ENCODE peak calls at places on chromosome 21, in eight cellular contexts. One of them, this sample, is unnamed. For H3K9me3, the result is how much of the 10 kb centered on the place peaks cover.

GRCh38 chr21:38955495-38955894 is 149.8 kb downstream of the ETS2 start:
- DNase-seq in sigmoid colon: no peak
- DNase-seq in mucosa of descending colon: peak
- DNase-seq in right atrium auricular region: no peak
- DNase-seq in SK-N-SH: no peak
- DNase-seq in small intestine: peak
- DNase-seq in OCI-LY7: no peak
- DNase-seq in tibial artery: no peak
- DNase-seq in this sample: no peak

GRCh38 chr21:22813201-22813600 is 1815.0 kb downstream of the NCAM2 start:
- DNase-seq in SK-N-SH: no peak
- DNase-seq in small intestine: no peak
- DNase-seq in mucosa of descending colon: no peak
- DNase-seq in right atrium auricular region: no peak
- DNase-seq in sigmoid colon: no peak
- DNase-seq in tibial artery: no peak
- DNase-seq in OCI-LY7: no peak
- DNase-seq in this sample: no peak

GRCh38 chr21:45163413-45164123 is 89.2 kb downstream of the ADARB1 start:
- DNase-seq in SK-N-SH: no peak
- DNase-seq in mucosa of descending colon: no peak
- DNase-seq in OCI-LY7: no peak
- DNase-seq in small intestine: no peak
- DNase-seq in sigmoid colon: peak
- DNase-seq in right atrium auricular region: no peak
- DNase-seq in tibial artery: no peak
- DNase-seq in this sample: no peak

GRCh38 chr21:40997831-40998230 is 150.9 kb upstream of the DSCAM start:
- DNase-seq in sigmoid colon: no peak
- DNase-seq in OCI-LY7: no peak
- DNase-seq in small intestine: no peak
- DNase-seq in SK-N-SH: no peak
- DNase-seq in tibial artery: no peak
- DNase-seq in mucosa of descending colon: no peak
- DNase-seq in right atrium auricular region: no peak
- DNase-seq in this sample: no peak

GRCh38 chr21:33217168-33217567 is 12.6 kb upstream of the IFNAR2 start:
- DNase-seq in right atrium auricular region: no peak
- DNase-seq in tibial artery: no peak
- DNase-seq in SK-N-SH: no peak
- DNase-seq in OCI-LY7: no peak
- DNase-seq in mucosa of descending colon: no peak
- DNase-seq in small intestine: no peak
- DNase-seq in sigmoid colon: no peak
- DNase-seq in this sample: no peak

GRCh38 chr21:45153358-45154318 is 79.3 kb downstream of the ADARB1 start:
- DNase-seq in right atrium auricular region: peak
- DNase-seq in tibial artery: no peak
- DNase-seq in SK-N-SH: no peak
- DNase-seq in mucosa of descending colon: no peak
- DNase-seq in OCI-LY7: peak
- DNase-seq in small intestine: peak
- DNase-seq in sigmoid colon: peak
- DNase-seq in this sample: no peak

GRCh38 chr21:45513741-45514310 is 28.4 kb downstream of the SLC19A1 start:
- DNase-seq in small intestine: no peak
- DNase-seq in tibial artery: peak
- DNase-seq in sigmoid colon: peak
- DNase-seq in OCI-LY7: no peak
- DNase-seq in mucosa of descending colon: no peak
- DNase-seq in right atrium auricular region: no peak
- DNase-seq in SK-N-SH: no peak
- DNase-seq in this sample: no peak

GRCh38 chr21:46422636-46423241 is 36.0 kb upstream of the DIP2A start:
- DNase-seq in right atrium auricular region: no peak
- DNase-seq in mucosa of descending colon: no peak
- DNase-seq in SK-N-SH: no peak
- DNase-seq in sigmoid colon: no peak
- DNase-seq in small intestine: no peak
- DNase-seq in OCI-LY7: no peak
- DNase-seq in tibial artery: no peak
- DNase-seq in this sample: no peak

GRCh38 chr21:43918385-43918947 is 53.4 kb downstream of the AGPAT3 start:
- DNase-seq in tibial artery: no peak
- DNase-seq in mucosa of descending colon: no peak
- DNase-seq in OCI-LY7: no peak
- DNase-seq in SK-N-SH: no peak
- DNase-seq in right atrium auricular region: no peak
- DNase-seq in small intestine: no peak
- DNase-seq in sigmoid colon: peak
- DNase-seq in this sample: no peak

GRCh38 chr21:35211767-35212166 is 162.7 kb upstream of the RUNX1 start:
- DNase-seq in small intestine: no peak
- DNase-seq in mucosa of descending colon: no peak
- DNase-seq in sigmoid colon: no peak
- DNase-seq in SK-N-SH: no peak
- DNase-seq in OCI-LY7: no peak
- DNase-seq in right atrium auricular region: no peak
- DNase-seq in tibial artery: no peak
- DNase-seq in this sample: no peak

GRCh38 chr21:36186506-36187399 is 30.1 kb downstream of the DOP1B start:
- DNase-seq in right atrium auricular region: no peak
- DNase-seq in mucosa of descending colon: peak
- DNase-seq in small intestine: peak
- DNase-seq in SK-N-SH: no peak
- DNase-seq in tibial artery: no peak
- DNase-seq in sigmoid colon: no peak
- DNase-seq in OCI-LY7: no peak
- DNase-seq in this sample: no peak

GRCh38 chr21:17602874-17603273 is 9.8 kb downstream of the BTG3 start:
- DNase-seq in tibial artery: no peak
- DNase-seq in mucosa of descending colon: no peak
- DNase-seq in OCI-LY7: no peak
- DNase-seq in SK-N-SH: no peak
- DNase-seq in small intestine: no peak
- DNase-seq in sigmoid colon: no peak
- DNase-seq in right atrium auricular region: no peak
- DNase-seq in this sample: no peak

GRCh38 chr21:45854702-45855247 is 126.8 kb upstream of the COL6A1 start:
- DNase-seq in right atrium auricular region: no peak
- DNase-seq in mucosa of descending colon: no peak
- DNase-seq in sigmoid colon: no peak
- DNase-seq in OCI-LY7: no peak
- DNase-seq in small intestine: no peak
- DNase-seq in SK-N-SH: no peak
- DNase-seq in tibial artery: no peak
- DNase-seq in this sample: no peak

GRCh38 chr21:23463365-23463764 is 2143.9 kb downstream of the MRPL39 start:
- DNase-seq in right atrium auricular region: no peak
- DNase-seq in mucosa of descending colon: no peak
- DNase-seq in small intestine: no peak
- DNase-seq in OCI-LY7: no peak
- DNase-seq in sigmoid colon: no peak
- DNase-seq in SK-N-SH: no peak
- DNase-seq in tibial artery: no peak
- DNase-seq in this sample: no peak

GRCh38 chr21:35294231-35294898 is 245.3 kb upstream of the RUNX1 start:
- DNase-seq in right atrium auricular region: no peak
- DNase-seq in mucosa of descending colon: peak
- DNase-seq in sigmoid colon: no peak
- DNase-seq in SK-N-SH: no peak
- DNase-seq in tibial artery: no peak
- DNase-seq in OCI-LY7: no peak
- DNase-seq in small intestine: peak
- DNase-seq in this sample: no peak

GRCh38 chr21:10640446-10640845 is 119.1 kb downstream of the TPTE start:
- DNase-seq in SK-N-SH: no peak
- DNase-seq in small intestine: no peak
- DNase-seq in sigmoid colon: no peak
- DNase-seq in tibial artery: no peak
- DNase-seq in mucosa of descending colon: no peak
- DNase-seq in right atrium auricular region: no peak
- DNase-seq in OCI-LY7: no peak
- DNase-seq in this sample: no peak

GRCh38 chr21:45146301-45146700 is 71.9 kb downstream of the ADARB1 start:
- DNase-seq in right atrium auricular region: peak
- DNase-seq in mucosa of descending colon: no peak
- DNase-seq in SK-N-SH: no peak
- DNase-seq in tibial artery: peak
- DNase-seq in OCI-LY7: no peak
- DNase-seq in small intestine: no peak
- DNase-seq in sigmoid colon: peak
- DNase-seq in this sample: no peak

GRCh38 chr21:34074283-34075098 is 1.1 kb downstream of the MRPS6 start:
- DNase-seq in right atrium auricular region: no peak
- DNase-seq in small intestine: peak
- DNase-seq in mucosa of descending colon: peak
- DNase-seq in SK-N-SH: peak
- DNase-seq in sigmoid colon: no peak
- DNase-seq in OCI-LY7: peak
- DNase-seq in tibial artery: no peak
- DNase-seq in this sample: no peak

GRCh38 chr21:45017376-45017960 is 56.9 kb upstream of the ADARB1 start:
- DNase-seq in tibial artery: peak
- DNase-seq in right atrium auricular region: no peak
- DNase-seq in mucosa of descending colon: no peak
- DNase-seq in small intestine: no peak
- DNase-seq in sigmoid colon: no peak
- DNase-seq in OCI-LY7: no peak
- DNase-seq in SK-N-SH: no peak
- DNase-seq in this sample: no peak

GRCh38 chr21:43824883-43825609 is 35.7 kb downstream of the RRP1 start:
- DNase-seq in OCI-LY7: no peak
- DNase-seq in right atrium auricular region: no peak
- DNase-seq in tibial artery: no peak
- DNase-seq in SK-N-SH: peak
- DNase-seq in small intestine: peak
- DNase-seq in sigmoid colon: peak
- DNase-seq in mucosa of descending colon: no peak
- DNase-seq in this sample: no peak

GRCh38 chr21:42722808-42723470 is 69.5 kb downstream of the PDE9A start:
- DNase-seq in OCI-LY7: no peak
- DNase-seq in sigmoid colon: no peak
- DNase-seq in SK-N-SH: no peak
- DNase-seq in right atrium auricular region: no peak
- DNase-seq in mucosa of descending colon: peak
- DNase-seq in small intestine: peak
- DNase-seq in tibial artery: no peak
- DNase-seq in this sample: no peak

DNA sequence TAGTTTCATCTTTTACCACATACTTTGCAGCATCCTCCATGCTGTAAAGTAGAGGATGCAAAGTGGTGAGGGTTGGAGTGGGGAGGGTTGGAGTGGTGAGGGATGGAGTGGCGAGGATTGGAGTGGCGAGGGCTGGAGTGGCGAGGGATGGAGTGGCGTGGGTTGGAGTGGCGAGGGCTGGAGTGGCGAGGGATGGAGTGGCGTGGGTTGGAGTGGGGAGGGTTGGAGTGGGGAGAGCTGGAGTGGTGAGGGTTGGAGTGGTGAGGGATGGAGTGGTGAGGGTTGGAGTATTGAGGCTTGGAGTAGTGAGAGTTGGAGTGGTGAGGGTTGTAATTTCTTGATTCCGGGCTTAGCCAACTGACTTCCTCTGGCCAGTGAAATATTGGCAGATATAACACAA is 618.3 kb downstream of the MRPL39 start:
- DNase-seq in right atrium auricular region: no peak
- DNase-seq in tibial artery: no peak
- DNase-seq in mucosa of descending colon: no peak
- DNase-seq in OCI-LY7: no peak
- DNase-seq in SK-N-SH: no peak
- DNase-seq in small intestine: no peak
- DNase-seq in sigmoid colon: no peak
- DNase-seq in this sample: no peak
- H3K9me3 ChIP-seq in right atrium auricular region: under half
- H3K9me3 ChIP-seq in tibial artery: under half
- H3K9me3 ChIP-seq in mucosa of descending colon: under half
- H3K9me3 ChIP-seq in OCI-LY7: under half
- H3K9me3 ChIP-seq in SK-N-SH: under half
- H3K9me3 ChIP-seq in small intestine: under half
- H3K9me3 ChIP-seq in sigmoid colon: under half
- H3K9me3 ChIP-seq in this sample: under half

GRCh38 chr21:31873275-31873695 is 465 bp downstream of the HUNK start:
- DNase-seq in OCI-LY7: no peak
- DNase-seq in right atrium auricular region: no peak
- DNase-seq in sigmoid colon: no peak
- DNase-seq in SK-N-SH: peak
- DNase-seq in tibial artery: no peak
- DNase-seq in small intestine: no peak
- DNase-seq in mucosa of descending colon: peak
- DNase-seq in this sample: peak
- H3K4me3 ChIP-seq in OCI-LY7: peak
- H3K4me3 ChIP-seq in right atrium auricular region: peak
- H3K4me3 ChIP-seq in sigmoid colon: peak
- H3K4me3 ChIP-seq in SK-N-SH: peak
- H3K4me3 ChIP-seq in tibial artery: peak
- H3K4me3 ChIP-seq in small intestine: peak
- H3K4me3 ChIP-seq in mucosa of descending colon: peak
- H3K4me3 ChIP-seq in this sample: peak

GRCh38 chr21:18760247-18760646 is 356.7 kb upstream of the TMPRSS15 start:
- DNase-seq in SK-N-SH: no peak
- DNase-seq in tibial artery: no peak
- DNase-seq in mucosa of descending colon: no peak
- DNase-seq in small intestine: no peak
- DNase-seq in right atrium auricular region: no peak
- DNase-seq in sigmoid colon: no peak
- DNase-seq in OCI-LY7: no peak
- DNase-seq in this sample: no peak
- H3K9me3 ChIP-seq in SK-N-SH: under half
- H3K9me3 ChIP-seq in tibial artery: under half
- H3K9me3 ChIP-seq in mucosa of descending colon: under half
- H3K9me3 ChIP-seq in small intestine: under half
- H3K9me3 ChIP-seq in right atrium auricular region: under half
- H3K9me3 ChIP-seq in sigmoid colon: under half
- H3K9me3 ChIP-seq in OCI-LY7: under half
- H3K9me3 ChIP-seq in this sample: under half

GRCh38 chr21:31557956-31558838 is 101.3 kb upstream of the SOD1 start:
- DNase-seq in small intestine: no peak
- DNase-seq in SK-N-SH: peak
- DNase-seq in OCI-LY7: peak
- DNase-seq in tibial artery: no peak
- DNase-seq in right atrium auricular region: no peak
- DNase-seq in mucosa of descending colon: peak
- DNase-seq in sigmoid colon: no peak
- DNase-seq in this sample: peak

GRCh38 chr21:31560479-31560878 is 99.0 kb upstream of the SOD1 start:
- DNase-seq in SK-N-SH: no peak
- DNase-seq in OCI-LY7: no peak
- DNase-seq in right atrium auricular region: no peak
- DNase-seq in tibial artery: no peak
- DNase-seq in small intestine: no peak
- DNase-seq in sigmoid colon: no peak
- DNase-seq in mucosa of descending colon: no peak
- DNase-seq in this sample: no peak

GRCh38 chr21:31557421-31557955 is 102.0 kb upstream of the SOD1 start:
- DNase-seq in tibial artery: no peak
- DNase-seq in mucosa of descending colon: no peak
- DNase-seq in sigmoid colon: no peak
- DNase-seq in SK-N-SH: peak
- DNase-seq in OCI-LY7: no peak
- DNase-seq in small intestine: no peak
- DNase-seq in right atrium auricular region: no peak
- DNase-seq in this sample: peak

GRCh38 chr21:31559368-31560119 is 99.9 kb upstream of the SOD1 start:
- DNase-seq in tibial artery: peak
- DNase-seq in SK-N-SH: peak
- DNase-seq in OCI-LY7: peak
- DNase-seq in sigmoid colon: peak
- DNase-seq in mucosa of descending colon: peak
- DNase-seq in right atrium auricular region: peak
- DNase-seq in small intestine: peak
- DNase-seq in this sample: peak

GRCh38 chr21:31558839-31559367 is 100.6 kb upstream of the SOD1 start:
- DNase-seq in sigmoid colon: peak
- DNase-seq in small intestine: peak
- DNase-seq in OCI-LY7: peak
- DNase-seq in right atrium auricular region: peak
- DNase-seq in mucosa of descending colon: peak
- DNase-seq in tibial artery: no peak
- DNase-seq in SK-N-SH: peak
- DNase-seq in this sample: peak
- H3K4me3 ChIP-seq in sigmoid colon: peak
- H3K4me3 ChIP-seq in small intestine: peak
- H3K4me3 ChIP-seq in OCI-LY7: peak
- H3K4me3 ChIP-seq in right atrium auricular region: peak
- H3K4me3 ChIP-seq in mucosa of descending colon: peak
- H3K4me3 ChIP-seq in tibial artery: peak
- H3K4me3 ChIP-seq in SK-N-SH: peak
- H3K4me3 ChIP-seq in this sample: peak

This sample was measured in MG63.